ENCODE peak calls at places on chromosomes 12 and 14, in nine cellular contexts. A is GM06990, Q is thoracic aorta, X is fibroblast of pulmonary artery, G is suprapubic skin, R is bronchial epithelial cell, Z is brain microvascular endothelial cell, B is HFF-Myc, L is cardiac fibroblast. M is an unnamed sample.

GRCh38 chr12:53186745-53187144 is 6.0 kb upstream of the CSAD start:
- DNase-seq in A (no peak), Q (no peak), X (no peak), G (no peak), R (no peak), Z (no peak), B (no peak), L (no peak), M (no peak)

GRCh38 chr12:52434760-52435530 is 774 bp upstream of the KRT75 start:
- DNase-seq in A (no peak), Q (no peak), X (peak), G (no peak), R (peak), Z (no peak), B (no peak), L (no peak), M (no peak)

GRCh38 chr12:7158866-7159600 is 28.9 kb downstream of the CLSTN3 start:
- DNase-seq in A (no peak), Q (no peak), X (no peak), G (no peak), R (no peak), Z (no peak), B (no peak), L (no peak), M (no peak)

GRCh38 chr14:51780006-51780692 is 80.3 kb upstream of the GNG2 start:
- DNase-seq in A (peak), Q (peak), X (peak), G (peak), R (peak), Z (peak), B (peak), L (peak), M (peak)

GRCh38 chr12:96441811-96442210 is 41.6 kb upstream of the CDK17 start:
- DNase-seq in A (no peak), Q (no peak), X (no peak), G (no peak), R (no peak), Z (no peak), B (no peak), L (no peak), M (no peak)

GRCh38 chr12:70840966-70841365 is 79.6 kb downstream of the PTPRR start:
- DNase-seq in A (no peak), Q (no peak), X (no peak), G (no peak), R (peak), Z (no peak), B (no peak), L (no peak), M (no peak)

GRCh38 chr14:43949410-43949809 is 557.7 kb downstream of the FSCB start:
- DNase-seq in A (no peak), Q (no peak), X (no peak), G (no peak), R (no peak), Z (no peak), B (no peak), L (no peak), M (no peak)

GRCh38 chr12:541676-542289 is 82.0 kb downstream of the B4GALNT3 start:
- DNase-seq in A (no peak), Q (no peak), X (no peak), G (no peak), R (peak), Z (no peak), B (no peak), L (no peak), M (no peak)

GRCh38 chr12:126397071-126397571 is 1331.9 kb downstream of the AACS start:
- DNase-seq in A (no peak), Q (no peak), X (peak), G (no peak), R (no peak), Z (no peak), B (no peak), L (peak), M (peak)

GRCh38 chr14:56059054-56059453 is 59.2 kb upstream of the PELI2 start:
- DNase-seq in A (no peak), Q (no peak), X (peak), G (no peak), R (no peak), Z (no peak), B (no peak), L (peak), M (no peak)

GRCh38 chr12:67441736-67442346 is 172.7 kb downstream of the CAND1 start:
- DNase-seq in A (no peak), Q (peak), X (peak), G (peak), R (peak), Z (peak), B (no peak), L (peak), M (peak)

GRCh38 chr14:33692762-33693161 is 258.1 kb downstream of the EGLN3 start:
- DNase-seq in A (no peak), Q (no peak), X (peak), G (no peak), R (peak), Z (peak), B (no peak), L (peak), M (peak)

GRCh38 chr14:59159169-59159568 is 29.3 kb upstream of the DAAM1 start:
- DNase-seq in A (no peak), Q (no peak), X (no peak), G (no peak), R (no peak), Z (no peak), B (no peak), L (no peak), M (no peak)

GRCh38 chr12:52835271-52836041 is 1.3 kb upstream of the KRT79 start:
- DNase-seq in A (no peak), Q (no peak), X (no peak), G (peak), R (no peak), Z (no peak), B (no peak), L (no peak), M (no peak)

GRCh38 chr12:92134638-92135274 is 10.9 kb downstream of the BTG1 start:
- DNase-seq in A (no peak), Q (no peak), X (peak), G (no peak), R (peak), Z (no peak), B (peak), L (peak), M (no peak)

GRCh38 chr12:6902448-6902847 is 2.2 kb upstream of the LRRC23 start:
- DNase-seq in A (no peak), Q (no peak), X (no peak), G (no peak), R (no peak), Z (no peak), B (no peak), L (no peak), M (no peak)

GRCh38 chr14:31564194-31564593 is 3.0 kb downstream of the NUBPL start:
- DNase-seq in A (no peak), Q (no peak), X (no peak), G (no peak), R (no peak), Z (no peak), B (no peak), L (no peak), M (no peak)

GRCh38 chr12:29088611-29089219 is 60.4 kb upstream of the FAR2 start:
- DNase-seq in A (no peak), Q (no peak), X (peak), G (no peak), R (peak), Z (no peak), B (peak), L (peak), M (no peak)

GRCh38 chr12:66932126-66932525 is 253.2 kb upstream of the GRIP1 start:
- DNase-seq in A (no peak), Q (no peak), X (no peak), G (no peak), R (no peak), Z (no peak), B (no peak), L (no peak), M (no peak)

GRCh38 chr12:6620137-6620884 is 13.1 kb upstream of the CHD4 start:
- DNase-seq in A (peak), Q (no peak), X (peak), G (no peak), R (no peak), Z (no peak), B (no peak), L (peak), M (no peak)

GRCh38 chr14:31745741-31746140 is 184.5 kb downstream of the NUBPL start:
- DNase-seq in A (no peak), Q (no peak), X (no peak), G (no peak), R (no peak), Z (no peak), B (no peak), L (no peak), M (no peak)

DNA sequence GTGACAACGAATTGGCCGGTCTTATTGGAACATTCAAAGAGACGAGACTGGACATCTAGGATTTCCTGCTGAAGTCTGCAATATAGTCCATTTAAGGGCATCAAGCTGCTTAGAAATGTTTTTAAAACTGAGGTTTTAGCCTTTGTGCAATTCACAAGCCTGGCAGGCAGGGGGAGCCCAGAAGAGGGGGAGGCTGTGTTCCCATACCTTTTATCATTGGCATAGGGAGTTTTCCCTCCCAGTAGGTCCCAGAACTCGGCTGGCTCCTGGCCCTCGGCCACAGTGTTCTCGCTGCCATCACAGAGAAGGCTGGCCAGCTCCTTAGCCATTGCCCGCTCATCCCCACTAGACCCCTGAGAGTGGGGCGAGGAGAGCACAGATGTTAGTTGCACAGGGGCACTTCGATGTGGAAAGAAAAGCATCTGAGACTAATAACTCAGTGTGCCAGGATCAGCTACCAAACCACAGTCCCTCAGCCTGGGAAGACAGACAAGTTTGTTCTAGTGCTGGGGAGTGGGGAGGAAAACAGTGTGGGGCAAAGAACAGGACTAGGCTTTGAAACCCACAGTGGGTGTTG is 15.1 kb downstream of the AVIL start:
- DNase-seq in A (no peak), Q (peak), X (peak), G (no peak), R (peak), Z (peak), B (no peak), L (peak), M (no peak)
- TF ChIP-seq CTCF in A (peak), Q (peak), X (peak), G (peak), R (peak), Z (peak), B (peak), L (peak), M (peak)

GRCh38 chr12:26629864-26630263 is 203.1 kb downstream of the ITPR2 start:
- DNase-seq in A (no peak), Q (no peak), X (peak), G (no peak), R (no peak), Z (peak), B (no peak), L (peak), M (no peak)
- TF ChIP-seq CTCF in A (no peak), Q (no peak), X (peak), G (no peak), R (peak), Z (peak), B (peak), L (peak), M (peak)

GRCh38 chr12:76790564-76791552 is 26.9 kb downstream of the ZDHHC17 start:
- DNase-seq in A (no peak), Q (no peak), X (peak), G (no peak), R (peak), Z (no peak), B (no peak), L (peak), M (no peak)
- TF ChIP-seq CTCF in A (peak), Q (peak), X (peak), G (peak), R (no peak), Z (peak), B (peak), L (peak), M (peak)

DNA sequence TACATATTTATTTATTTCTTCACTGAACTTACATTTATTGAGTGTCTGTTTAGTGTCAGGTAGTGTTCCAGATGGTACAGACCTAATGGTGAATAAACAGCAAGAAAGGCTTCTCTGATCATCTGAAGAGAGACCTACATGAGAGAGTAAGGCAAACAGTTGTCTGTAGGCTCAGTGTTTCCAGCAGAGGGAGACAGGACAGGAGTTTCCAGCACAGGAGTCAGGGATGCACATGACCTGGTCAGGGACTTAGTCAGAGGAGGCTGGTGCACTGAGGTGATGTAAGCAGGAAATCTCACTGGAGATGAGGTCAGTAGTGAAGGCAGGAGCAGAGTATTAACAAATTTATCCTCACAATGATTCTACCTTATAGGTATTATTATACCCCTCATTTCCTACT is 233.2 kb downstream of the MDGA2 start:
- DNase-seq in A (no peak), Q (no peak), X (peak), G (no peak), R (peak), Z (peak), B (no peak), L (peak), M (no peak)
- TF ChIP-seq CTCF in A (no peak), Q (no peak), X (no peak), G (no peak), R (peak), Z (peak), B (no peak), L (no peak), M (no peak)

GRCh38 chr14:68463705-68464104 is 329.2 kb downstream of the ZFP36L1 start:
- DNase-seq in A (no peak), Q (no peak), X (no peak), G (no peak), R (peak), Z (no peak), B (no peak), L (no peak), M (no peak)

GRCh38 chr14:68461086-68461485 is 331.8 kb downstream of the ZFP36L1 start:
- DNase-seq in A (no peak), Q (no peak), X (no peak), G (no peak), R (no peak), Z (no peak), B (no peak), L (no peak), M (no peak)

GRCh38 chr14:68463299-68463698 is 329.6 kb downstream of the ZFP36L1 start:
- DNase-seq in A (no peak), Q (no peak), X (no peak), G (no peak), R (no peak), Z (no peak), B (no peak), L (no peak), M (no peak)

GRCh38 chr14:68464716-68465115 is 328.2 kb downstream of the ZFP36L1 start:
- DNase-seq in A (no peak), Q (no peak), X (no peak), G (no peak), R (peak), Z (peak), B (no peak), L (peak), M (no peak)

GRCh38 chr14:68462683-68463082 is 330.2 kb downstream of the ZFP36L1 start:
- DNase-seq in A (no peak), Q (no peak), X (no peak), G (no peak), R (no peak), Z (no peak), B (no peak), L (peak), M (no peak)
- TF ChIP-seq CTCF in A (no peak), Q (no peak), X (peak), G (no peak), R (no peak), Z (peak), B (peak), L (peak), M (peak)

GRCh38 chr14:99273724-99274345 is 1.8 kb upstream of the BCL11B start:
- DNase-seq in A (no peak), Q (no peak), X (no peak), G (peak), R (peak), Z (no peak), B (no peak), L (no peak), M (no peak)

GRCh38 chr14:99273025-99273723 is 1.2 kb upstream of the BCL11B start:
- DNase-seq in A (peak), Q (no peak), X (no peak), G (peak), R (peak), Z (no peak), B (no peak), L (no peak), M (no peak)

GRCh38 chr14:99276482-99276881 is 4.5 kb upstream of the BCL11B start:
- DNase-seq in A (no peak), Q (no peak), X (no peak), G (no peak), R (no peak), Z (no peak), B (no peak), L (no peak), M (no peak)

GRCh38 chr14:99275222-99275584 is 3.2 kb upstream of the BCL11B start:
- DNase-seq in A (no peak), Q (no peak), X (no peak), G (no peak), R (no peak), Z (no peak), B (no peak), L (no peak), M (no peak)

GRCh38 chr14:99274346-99275221 is 2.6 kb upstream of the BCL11B start:
- DNase-seq in A (peak), Q (no peak), X (peak), G (peak), R (peak), Z (peak), B (peak), L (peak), M (peak)
- TF ChIP-seq CTCF in A (peak), Q (no peak), X (peak), G (peak), R (peak), Z (peak), B (peak), L (no peak), M (peak)

M was measured in AG09319.